ENCODE peak calls at places on chromosomes 2 and 18, in ten cellular contexts. F is neuronal stem cell, O is cardiac fibroblast, M is K562, X is ovary, C is PC-9, W is neural progenitor cell, T is fibroblast of pulmonary artery, E is HCT116, G is transverse colon. N is an unnamed sample.

GRCh38 chr2:64348386-64349142 is 105.4 kb upstream of the LGALSL start:
- DNase-seq in F (no peak), O (peak; percentile 23), M (no peak), X (no peak), C (no peak), W (no peak), T (peak; percentile 37), E (no peak), G (no peak), N (no peak)

GRCh38 chr2:234457421-234457820 is 39.5 kb downstream of the ARL4C start:
- DNase-seq in F (no peak), O (no peak), M (no peak), X (no peak), C (peak; percentile 28), W (no peak), T (no peak), E (no peak), G (no peak), N (no peak)

GRCh38 chr2:233267516-233268245 is 16.2 kb downstream of the ATG16L1 start:
- DNase-seq in F (no peak), O (no peak), M (no peak), X (no peak), C (no peak), W (no peak), T (no peak), E (no peak), G (peak; percentile 59), N (no peak)

GRCh38 chr18:36601316-36601715 is 227.5 kb downstream of the TPGS2 start:
- DNase-seq in F (no peak), O (no peak), M (no peak), X (no peak), C (no peak), W (no peak), T (no peak), E (no peak), G (no peak), N (no peak)

GRCh38 chr18:34224423-34225217 is at the start of gene NOL4:
- DNase-seq in F (peak; percentile 98), O (peak; percentile 0), M (no peak), X (peak; percentile 33), C (no peak), W (peak; percentile 99), T (no peak), E (no peak), G (peak; percentile 60), N (peak; percentile 72)

GRCh38 chr2:128373346-128374000 is 54.8 kb upstream of the HS6ST1 start:
- DNase-seq in F (no peak), O (no peak), M (no peak), X (no peak), C (no peak), W (no peak), T (no peak), E (no peak), G (no peak), N (no peak)

GRCh38 chr18:34707670-34708069 is 2.4 kb upstream of the DTNA start:
- DNase-seq in F (no peak), O (peak; percentile 94), M (no peak), X (peak; percentile 59), C (peak; percentile 46), W (peak; percentile 29), T (peak; percentile 95), E (peak; percentile 70), G (peak; percentile 32), N (peak; percentile 68)

GRCh38 chr2:68726608-68727367 is 7.8 kb upstream of the ARHGAP25 start:
- DNase-seq in F (no peak), O (no peak), M (no peak), X (no peak), C (no peak), W (no peak), T (no peak), E (no peak), G (peak; percentile 70), N (no peak)

GRCh38 chr2:233470007-233470687 is 96.4 kb downstream of the USP40 start:
- DNase-seq in F (no peak), O (peak; percentile 45), M (peak; percentile 43), X (peak; percentile 74), C (no peak), W (no peak), T (peak; percentile 21), E (no peak), G (peak; percentile 39), N (no peak)

GRCh38 chr2:23670245-23670592 is 256.7 kb downstream of the ATAD2B start:
- DNase-seq in F (no peak), O (no peak), M (no peak), X (no peak), C (no peak), W (no peak), T (no peak), E (no peak), G (no peak), N (no peak)

GRCh38 chr2:24972315-24972958 is 682 bp upstream of the DNAJC27 start:
- DNase-seq in F (peak; percentile 17), O (peak; percentile 44), M (peak; percentile 46), X (peak; percentile 58), C (no peak), W (peak; percentile 36), T (peak; percentile 47), E (peak; percentile 12), G (peak; percentile 42), N (peak; percentile 48)

GRCh38 chr2:198715304-198715703 is 742.4 kb downstream of the SATB2 start:
- DNase-seq in F (no peak), O (no peak), M (no peak), X (no peak), C (no peak), W (no peak), T (no peak), E (no peak), G (no peak), N (no peak)

GRCh38 chr2:112032615-112033457 is 22.2 kb upstream of the TMEM87B start:
- DNase-seq in F (no peak), O (peak; percentile 78), M (no peak), X (peak; percentile 33), C (peak; percentile 92), W (no peak), T (peak; percentile 84), E (peak; percentile 48), G (peak; percentile 35), N (no peak)

GRCh38 chr2:112034924-112035323 is 20.1 kb upstream of the TMEM87B start:
- DNase-seq in F (no peak), O (no peak), M (no peak), X (no peak), C (no peak), W (no peak), T (no peak), E (no peak), G (no peak), N (no peak)

GRCh38 chr2:112031473-112031872 is 23.6 kb upstream of the TMEM87B start:
- DNase-seq in F (no peak), O (peak; percentile 41), M (no peak), X (peak; percentile 38), C (no peak), W (peak; percentile 53), T (peak; percentile 26), E (no peak), G (no peak), N (no peak)

GRCh38 chr2:112033600-112033999 is 21.5 kb upstream of the TMEM87B start:
- DNase-seq in F (no peak), O (peak; percentile 77), M (no peak), X (no peak), C (peak; percentile 79), W (no peak), T (peak; percentile 82), E (peak; percentile 52), G (no peak), N (no peak)

GRCh38 chr2:112031916-112032582 is 23.0 kb upstream of the TMEM87B start:
- DNase-seq in F (no peak), O (peak; percentile 36), M (no peak), X (no peak), C (no peak), W (peak; percentile 30), T (peak; percentile 24), E (no peak), G (no peak), N (peak; percentile 35)
- H3K4me3 ChIP-seq in F (no peak overlapping the region), O (no peak overlapping the region), M (no peak overlapping the region), X (no peak overlapping the region), C (no peak overlapping the region), W (no peak overlapping the region), T (no peak overlapping the region), E (no peak overlapping the region), G (no peak overlapping the region), N (no peak overlapping the region)

DNA sequence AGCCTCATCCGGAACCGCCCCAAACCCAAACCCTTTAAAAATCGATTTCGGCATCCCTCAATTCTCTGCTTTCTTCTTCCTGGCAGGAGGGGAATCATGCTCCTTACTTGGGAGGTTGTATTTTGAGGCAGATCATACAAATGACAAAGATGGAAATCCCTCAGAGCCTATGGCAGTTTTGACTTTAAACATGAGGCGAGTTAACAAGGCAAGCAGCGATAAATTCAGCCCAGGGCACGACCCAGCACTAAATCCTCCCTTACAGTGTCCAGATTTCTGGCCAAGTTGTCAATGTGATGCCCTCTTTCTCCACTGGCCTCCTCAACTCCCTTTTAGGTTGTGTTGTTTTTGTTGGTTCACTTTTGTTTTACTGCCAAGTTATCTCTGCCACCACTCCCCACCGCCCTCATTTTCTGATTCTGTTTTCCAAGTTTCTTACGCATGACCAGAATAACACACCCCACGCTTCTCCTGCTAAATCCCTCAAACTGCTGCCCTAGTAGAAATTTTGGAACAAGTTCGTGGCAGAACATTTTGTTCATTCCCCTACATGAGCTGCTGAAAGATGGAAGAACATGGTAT is 68.3 kb downstream of the CTAGE1 start:
- DNase-seq in F (no peak), O (peak; percentile 95), M (no peak), X (peak; percentile 54), C (no peak), W (peak; percentile 28), T (peak; percentile 91), E (no peak), G (no peak), N (no peak)
- H3K4me3 ChIP-seq in F (no peak overlapping the region), O (peak overlapping the region; percentile 47), M (no peak overlapping the region), X (peak overlapping the region; percentile 66), C (peak overlapping the region; percentile 60), W (no peak overlapping the region), T (peak overlapping the region; percentile 53), E (peak overlapping the region; percentile 41), G (no peak overlapping the region), N (no peak overlapping the region)

DNA sequence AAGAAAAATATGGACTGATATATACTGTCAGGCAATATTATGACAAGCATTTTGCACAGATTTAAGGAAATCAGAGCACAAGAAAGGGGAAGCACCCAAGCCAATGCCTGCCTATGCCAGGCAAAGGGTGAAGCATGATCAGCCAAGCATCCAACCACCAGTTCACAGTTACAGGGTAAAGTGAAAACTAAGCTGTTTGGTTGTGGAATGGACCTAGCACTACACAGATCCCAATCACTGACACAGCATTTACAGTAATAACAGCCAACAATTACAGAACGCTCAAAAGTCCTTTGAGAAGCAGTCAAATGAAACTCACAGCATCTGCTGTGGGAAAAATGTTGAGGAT is 90.3 kb downstream of the SP3 start:
- DNase-seq in F (no peak), O (no peak), M (no peak), X (no peak), C (no peak), W (no peak), T (no peak), E (no peak), G (no peak), N (no peak)
- H3K4me3 ChIP-seq in F (no peak overlapping the region), O (no peak overlapping the region), M (no peak overlapping the region), X (no peak overlapping the region), C (no peak overlapping the region), W (no peak overlapping the region), T (no peak overlapping the region), E (no peak overlapping the region), G (no peak overlapping the region), N (no peak overlapping the region)

GRCh38 chr2:165435611-165436010 is 33.9 kb upstream of the CSRNP3 start:
- DNase-seq in F (peak; percentile 6), O (no peak), M (no peak), X (no peak), C (no peak), W (peak; percentile 66), T (no peak), E (no peak), G (no peak), N (peak; percentile 77)
- H3K4me3 ChIP-seq in F (no peak overlapping the region), O (no peak overlapping the region), M (no peak overlapping the region), X (no peak overlapping the region), C (no peak overlapping the region), W (no peak overlapping the region), T (no peak overlapping the region), E (no peak overlapping the region), G (no peak overlapping the region), N (no peak overlapping the region)

N was measured in HAP-1.